ENCODE peak calls at places on chromosomes 1 and 21, in four cellular contexts. B, R, C and D are unnamed samples.

GRCh38 chr1:87017994-87018672 is 103.7 kb downstream of the HS2ST1 start:
- DNase-seq in C (no peak), B (peak), R (no peak), D (no peak)

GRCh38 chr1:180188103-180188506 is 33.4 kb downstream of the QSOX1 start:
- DNase-seq in C (peak), R (peak), B (peak), D (peak)

GRCh38 chr1:228777211-228777610 is 41.9 kb downstream of the RHOU start:
- DNase-seq in R (no peak), B (no peak), C (no peak), D (no peak)

GRCh38 chr1:11525516-11525915 is 46.6 kb downstream of the DISP3 start:
- DNase-seq in R (no peak), B (no peak), C (no peak), D (no peak)

GRCh38 chr1:28160677-28161328 is 15.7 kb downstream of the PTAFR start:
- DNase-seq in B (peak), C (no peak), R (no peak), D (no peak)

GRCh38 chr21:22795644-22796043 is 1797.4 kb downstream of the NCAM2 start:
- DNase-seq in B (no peak), C (no peak), R (no peak), D (no peak)

GRCh38 chr1:36782785-36783184 is 251.5 kb downstream of the GRIK3 start:
- DNase-seq in C (no peak), R (no peak), B (no peak), D (no peak)

GRCh38 chr1:18816808-18817207 is 42.7 kb downstream of the TAS1R2 start:
- DNase-seq in C (no peak), B (no peak), R (no peak), D (no peak)

GRCh38 chr1:44294588-44295007 is 60.5 kb downstream of the ERI3 start:
- DNase-seq in R (no peak), C (no peak), B (peak), D (no peak)

GRCh38 chr1:55478742-55479141 is 263.6 kb upstream of the USP24 start:
- DNase-seq in B (peak), C (peak), R (peak), D (no peak)

GRCh38 chr1:202207292-202207691 is 13.7 kb downstream of the LGR6 start:
- DNase-seq in R (no peak), C (no peak), B (peak), D (no peak)

GRCh38 chr1:221740941-221741363 is 937 bp downstream of the DUSP10 start:
- DNase-seq in B (peak), C (no peak), R (no peak), D (no peak)

GRCh38 chr1:10909697-10910489 is 102.6 kb upstream of the TARDBP start:
- DNase-seq in C (peak), R (no peak), B (peak), D (peak)

GRCh38 chr21:42524341-42525227 is 10.9 kb downstream of the SLC37A1 start:
- DNase-seq in C (peak), R (peak), B (peak), D (peak)

GRCh38 chr1:106749906-106750305 is 306.6 kb upstream of the PRMT6 start:
- DNase-seq in C (no peak), B (no peak), R (no peak), D (no peak)

GRCh38 chr21:18877932-18878331 is 474.3 kb upstream of the TMPRSS15 start:
- DNase-seq in B (no peak), C (no peak), R (no peak), D (no peak)

GRCh38 chr1:212667223-212668139 is 32.2 kb downstream of the BATF3 start:
- DNase-seq in B (peak), C (peak), R (no peak), D (peak)

GRCh38 chr1:241990040-241990439 is 8.9 kb downstream of the MAP1LC3C start:
- DNase-seq in B (peak), C (no peak), R (no peak), D (no peak)

GRCh38 chr1:19384772-19385187 is 72.7 kb downstream of the SLC66A1 start:
- DNase-seq in C (no peak), R (no peak), B (no peak), D (no peak)